ENCODE peak calls at places on chromosomes 4 and X, in nine cellular contexts. Q is ACHN; X is activated effector memory CD4-positive, alpha-beta T cell treated with anti-CD3 and anti-CD28 coated beads, Interleukin-2, amount 50 U/mL, for 16 hours; V is EL; H is cardiac muscle cell; Z is glutamatergic neuron; J is amniotic stem cell; K is NCI-H2171 treated with DMSO at 0.1 percent for 48 hours; R is pons. A is an unnamed sample.
A peak's percentile ranks its signal among the peaks of the same experiment; 100 is the strongest.

GRCh38 chr4:176387571-176387970 is 67.8 kb downstream of the SPCS3 start:
- DNase-seq in J (no peak), R (no peak), X (no peak), K (no peak), V (peak; percentile 45), Q (no peak), Z (no peak), H (peak; percentile 27), A (no peak)

GRCh38 chrX:103081051-103081450 is 11.9 kb downstream of the NXF3 start:
- DNase-seq in X (no peak), H (no peak), J (no peak), Q (no peak), V (no peak), K (no peak), R (no peak), Z (no peak), A (no peak)

GRCh38 chr4:163527172-163527571 is 32.7 kb downstream of the TMA16 start:
- DNase-seq in X (no peak), Q (no peak), K (no peak), V (no peak), R (no peak), J (no peak), Z (no peak), H (no peak), A (peak; percentile 46)

GRCh38 chrX:1673337-1673736 is 58.5 kb downstream of the ASMT start:
- DNase-seq in H (peak; percentile 17), Z (no peak), J (no peak), X (peak; percentile 78), R (no peak), K (no peak), Q (peak; percentile 7), V (peak; percentile 27), A (peak; percentile 41)

GRCh38 chr4:185566972-185567749 is 31.9 kb upstream of the PDLIM3 start:
- DNase-seq in H (peak; percentile 96), Q (no peak), X (no peak), J (peak; percentile 19), Z (no peak), V (peak; percentile 8), R (peak; percentile 37), K (no peak), A (peak; percentile 97)

GRCh38 chr4:120769227-120769626 is 153.3 kb downstream of the PRDM5 start:
- DNase-seq in K (no peak), X (no peak), J (peak; percentile 0), H (peak; percentile 82), Z (no peak), R (no peak), Q (peak; percentile 39), V (peak; percentile 71), A (no peak)

GRCh38 chr4:173237152-173237551 is 68.5 kb downstream of the GALNT7 start:
- DNase-seq in K (no peak), V (peak; percentile 52), Z (no peak), J (no peak), H (no peak), R (no peak), Q (no peak), X (no peak), A (no peak)

GRCh38 chr4:72876946-72877345 is 192.6 kb downstream of the COX18 start:
- DNase-seq in R (no peak), H (no peak), J (no peak), Q (no peak), V (no peak), Z (no peak), X (no peak), K (no peak), A (no peak)

GRCh38 chr4:47862297-47862696 is 24.4 kb upstream of the CORIN start:
- DNase-seq in R (no peak), K (no peak), Q (peak; percentile 5), V (peak; percentile 84), X (no peak), J (no peak), H (peak; percentile 19), Z (no peak), A (no peak)

GRCh38 chr4:153428816-153429592 is 37.2 kb upstream of the TMEM131L start:
- DNase-seq in R (no peak), H (peak; percentile 18), J (no peak), K (no peak), Z (no peak), Q (no peak), V (no peak), X (no peak), A (no peak)

GRCh38 chrX:143873343-143873742 is 10.5 kb upstream of the UBE2NL start:
- DNase-seq in Q (peak; percentile 34), R (no peak), V (peak; percentile 14), H (peak; percentile 32), K (no peak), Z (no peak), J (no peak), X (no peak), A (no peak)

GRCh38 chrX:108313662-108314061 is 124.6 kb downstream of the COL4A6 start:
- DNase-seq in Z (no peak), V (peak; percentile 59), X (no peak), J (no peak), H (no peak), Q (no peak), R (no peak), K (no peak), A (peak; percentile 48)

GRCh38 chr4:181693517-181693916 is 549.7 kb upstream of the TENM3 start:
- DNase-seq in X (no peak), K (no peak), V (no peak), H (no peak), R (no peak), Z (no peak), J (no peak), Q (no peak), A (no peak)

GRCh38 chr4:54543088-54543795 is 114.5 kb upstream of the KIT start:
- DNase-seq in J (peak; percentile 10), V (peak; percentile 88), K (no peak), Z (no peak), R (no peak), Q (no peak), X (no peak), H (peak; percentile 44), A (no peak)

GRCh38 chr4:159358226-159358625 is 255.3 kb downstream of the RAPGEF2 start:
- DNase-seq in V (peak; percentile 70), Q (no peak), J (peak; percentile 43), X (no peak), K (no peak), H (peak; percentile 68), R (peak; percentile 46), Z (no peak), A (peak; percentile 74)

GRCh38 chr4:148101235-148101634 is 341.0 kb downstream of the NR3C2 start:
- DNase-seq in Z (no peak), V (no peak), K (no peak), R (no peak), J (no peak), H (no peak), X (no peak), Q (no peak), A (no peak)

GRCh38 chr4:83174844-83175414 is 60.4 kb upstream of the PLAC8 start:
- DNase-seq in R (no peak), V (no peak), H (no peak), K (peak; percentile 14), Z (no peak), J (no peak), X (no peak), Q (no peak), A (no peak)

GRCh38 chrX:100635989-100636320 is 651 bp downstream of the TSPAN6 start:
- DNase-seq in K (no peak), H (no peak), R (no peak), Q (no peak), J (no peak), X (no peak), Z (no peak), V (no peak), A (no peak)

A was measured in lung microvascular endothelial cell.